ENCODE peak calls at places on chromosomes 2 and 18, in six cellular contexts. F is transverse colon, X is SJSA1, Y is esophagus squamous epithelium, O is stomach, E is ovary. G is an unnamed sample. For H3K4me1 and H3K9me3, the result is how much of the 10 kb centered on the place peaks cover.

GRCh38 chr18:23998811-23999210 is 15.7 kb upstream of the TTC39C start:
- DNase-seq in E (no peak), Y (no peak), O (no peak), X (no peak), F (no peak), G (peak)

GRCh38 chr2:112683550-112684414 is 37.0 kb upstream of the NT5DC4 start:
- DNase-seq in X (no peak), Y (no peak), O (no peak), E (no peak), F (no peak), G (no peak)

GRCh38 chr2:147182260-147182659 is 662.6 kb upstream of the ACVR2A start:
- DNase-seq in O (peak), X (no peak), E (no peak), F (peak), Y (no peak), G (no peak)

GRCh38 chr2:197255550-197255949 is 55.0 kb downstream of the ANKRD44 start:
- DNase-seq in Y (peak), E (no peak), O (peak), F (peak), X (peak), G (peak)

GRCh38 chr2:7033136-7033960 is 116.1 kb downstream of the RNF144A start:
- DNase-seq in X (no peak), F (no peak), O (no peak), E (no peak), Y (no peak), G (no peak)

GRCh38 chr18:51235011-51235789 is 37.7 kb upstream of the MEX3C start:
- DNase-seq in X (peak), E (no peak), O (no peak), Y (no peak), F (no peak), G (no peak)

GRCh38 chr2:199988176-199988575 is 32.8 kb downstream of the MAIP1 start:
- DNase-seq in Y (no peak), E (no peak), O (no peak), X (no peak), F (no peak), G (no peak)

GRCh38 chr2:135688002-135688401 is 53.7 kb upstream of the UBXN4 start:
- DNase-seq in Y (no peak), O (no peak), F (no peak), E (no peak), X (no peak), G (no peak)

GRCh38 chr2:205759732-205760516 is 77.6 kb downstream of the NRP2 start:
- DNase-seq in O (no peak), Y (no peak), X (no peak), F (no peak), E (no peak), G (no peak)

GRCh38 chr18:13163167-13163927 is 55.2 kb upstream of the LDLRAD4 start:
- DNase-seq in E (no peak), Y (no peak), F (no peak), X (no peak), O (no peak), G (no peak)

GRCh38 chr2:233915133-233915532 is 2.0 kb upstream of the TRPM8 start:
- DNase-seq in X (no peak), Y (no peak), O (no peak), F (no peak), E (no peak), G (no peak)

GRCh38 chr2:195533771-195534642 is 123.0 kb upstream of the SLC39A10 start:
- DNase-seq in O (no peak), E (peak), F (peak), X (peak), Y (no peak), G (no peak)

GRCh38 chr2:69628325-69629038 is 15.1 kb downstream of the AAK1 start:
- DNase-seq in F (no peak), E (no peak), X (no peak), O (no peak), Y (no peak), G (no peak)

GRCh38 chr2:19332503-19332902 is 25.9 kb downstream of the OSR1 start:
- DNase-seq in Y (no peak), F (no peak), O (no peak), E (no peak), X (no peak), G (no peak)

GRCh38 chr2:108139521-108139920 is 100.2 kb upstream of the SULT1C3 start:
- DNase-seq in X (no peak), O (no peak), Y (no peak), E (no peak), F (no peak), G (no peak)

GRCh38 chr18:53771664-53772063 is 452.8 kb downstream of the MBD2 start:
- DNase-seq in X (no peak), F (no peak), E (no peak), Y (no peak), O (no peak), G (no peak)

DNA sequence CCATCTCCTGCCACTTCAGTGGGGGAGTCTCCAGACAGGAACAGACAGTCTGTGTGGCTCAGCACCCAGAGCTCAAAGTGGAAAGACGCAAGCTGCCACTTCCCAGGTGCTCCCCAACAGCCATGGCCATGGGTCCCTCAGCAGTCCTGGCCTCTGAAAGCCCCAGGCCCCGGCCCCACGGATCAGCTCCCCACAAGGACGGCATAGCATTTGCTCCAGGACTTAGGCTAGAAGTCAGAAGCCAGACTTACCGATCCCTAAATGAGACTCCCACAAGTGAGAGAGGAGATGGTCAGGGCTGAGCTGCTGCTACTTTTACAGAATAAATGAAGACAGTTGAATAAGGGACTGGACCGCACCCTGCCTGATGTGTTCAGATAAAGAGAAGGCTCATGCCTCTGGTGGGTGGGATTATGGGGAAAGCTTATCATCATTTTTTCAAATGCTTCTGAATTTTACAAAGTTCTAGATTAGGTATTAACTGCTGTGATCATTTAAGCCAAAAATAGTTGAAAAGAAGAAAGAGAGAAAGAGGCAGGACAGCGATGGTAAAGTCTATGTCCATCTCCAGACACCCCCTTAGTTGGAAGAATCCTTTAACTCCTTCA is 50.5 kb downstream of the ADD2 start:
- DNase-seq in F (no peak), O (no peak), Y (no peak), X (no peak), E (no peak), G (no peak)
- H3K4me1 ChIP-seq in F (under half), O (under half), Y (under half), X (under half), E (under half), G (under half)

GRCh38 chr2:105592288-105592687 is 152.4 kb upstream of the NCK2 start:
- DNase-seq in O (no peak), E (no peak), F (no peak), X (no peak), Y (no peak), G (no peak)

GRCh38 chr2:105596522-105596921 is 148.2 kb upstream of the NCK2 start:
- DNase-seq in E (no peak), O (no peak), X (no peak), F (no peak), Y (no peak), G (no peak)

GRCh38 chr2:105590780-105591660 is 153.7 kb upstream of the NCK2 start:
- DNase-seq in O (no peak), F (no peak), X (no peak), Y (no peak), E (no peak), G (no peak)

GRCh38 chr2:105595536-105595935 is 149.2 kb upstream of the NCK2 start:
- DNase-seq in O (no peak), Y (no peak), F (no peak), X (peak), E (no peak), G (no peak)

DNA sequence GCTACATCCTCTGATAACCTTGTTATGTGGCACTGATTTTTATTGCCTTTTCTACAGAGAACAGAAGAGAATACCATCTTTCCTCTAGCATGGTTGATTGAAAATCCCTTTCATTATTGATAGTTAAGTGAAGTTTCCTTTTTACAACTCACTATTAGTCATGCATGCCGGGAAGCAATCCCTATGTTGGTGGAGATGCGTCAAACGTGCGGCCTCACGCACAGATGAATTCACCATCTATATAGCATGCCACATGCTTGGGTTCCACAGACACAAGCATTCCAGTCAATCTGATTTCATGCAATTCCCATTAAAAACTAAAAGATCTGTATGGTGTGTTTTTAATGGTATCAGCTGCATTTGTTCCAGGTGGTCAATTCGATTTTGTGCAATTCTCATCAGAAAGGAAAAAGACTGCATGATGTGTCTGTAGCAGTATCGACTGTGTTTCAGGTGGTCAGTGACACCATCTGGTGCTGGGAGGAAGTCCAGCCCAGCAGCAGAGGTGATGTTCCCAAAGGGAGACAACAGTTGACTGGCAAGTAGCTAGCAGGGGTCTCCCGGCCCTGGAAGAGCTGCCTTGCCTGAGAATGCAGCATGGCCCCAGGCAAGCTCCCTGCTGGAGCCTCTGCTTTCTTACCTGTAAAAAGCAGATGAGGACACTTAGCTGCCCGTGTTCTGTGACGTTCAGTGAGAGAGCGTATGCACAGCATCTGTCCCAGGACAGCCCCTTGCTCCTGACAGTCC is 151.3 kb upstream of the NCK2 start:
- DNase-seq in Y (no peak), E (no peak), X (no peak), O (no peak), F (no peak), G (no peak)
- H3K9me3 ChIP-seq in Y (under half), E (under half), X (under half), O (under half), F (under half), G (under half)

GRCh38 chr2:215420471-215420935 is 15.4 kb downstream of the FN1 start:
- DNase-seq in X (no peak), E (no peak), F (no peak), Y (no peak), O (no peak), G (no peak)

GRCh38 chr2:215417400-215417951 is 18.4 kb downstream of the FN1 start:
- DNase-seq in E (no peak), O (no peak), Y (no peak), X (no peak), F (no peak), G (no peak)

GRCh38 chr2:215419769-215420470 is 15.9 kb downstream of the FN1 start:
- DNase-seq in F (no peak), E (no peak), Y (no peak), O (no peak), X (no peak), G (peak)

GRCh38 chr2:215418064-215418963 is 17.6 kb downstream of the FN1 start:
- DNase-seq in F (no peak), X (no peak), E (no peak), Y (no peak), O (no peak), G (peak)

DNA sequence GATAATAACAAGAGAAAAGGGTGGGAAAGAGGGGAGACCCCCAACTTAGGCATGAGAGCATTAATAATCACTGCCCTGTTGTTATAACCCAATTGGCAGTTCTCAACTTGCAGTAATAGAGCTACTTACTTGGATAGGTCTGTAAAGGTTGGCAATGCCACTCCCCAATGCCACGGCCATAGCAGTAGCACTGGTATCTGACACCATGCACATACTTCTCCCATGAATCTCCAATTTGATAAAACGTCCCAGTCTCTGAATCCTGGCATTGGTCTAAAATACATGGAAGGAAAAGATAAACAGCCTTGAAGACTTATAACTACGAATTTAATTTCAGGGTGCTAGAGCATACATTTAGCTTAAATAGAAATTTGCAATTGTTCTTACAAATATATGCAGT is 16.8 kb downstream of the FN1 start:
- DNase-seq in X (no peak), O (no peak), Y (no peak), F (no peak), E (no peak), G (no peak)
- H3K4me3 ChIP-seq in X (no peak), O (no peak), Y (no peak), F (no peak), E (no peak), G (no peak)

GRCh38 chr2:65930259-65930658 is 497.9 kb upstream of the SPRED2 start:
- DNase-seq in Y (no peak), F (no peak), O (no peak), X (no peak), E (no peak), G (no peak)
- H3K4me1 ChIP-seq in Y (under half), F (under half), O (under half), X (under half), E (under half), G (under half)

DNA sequence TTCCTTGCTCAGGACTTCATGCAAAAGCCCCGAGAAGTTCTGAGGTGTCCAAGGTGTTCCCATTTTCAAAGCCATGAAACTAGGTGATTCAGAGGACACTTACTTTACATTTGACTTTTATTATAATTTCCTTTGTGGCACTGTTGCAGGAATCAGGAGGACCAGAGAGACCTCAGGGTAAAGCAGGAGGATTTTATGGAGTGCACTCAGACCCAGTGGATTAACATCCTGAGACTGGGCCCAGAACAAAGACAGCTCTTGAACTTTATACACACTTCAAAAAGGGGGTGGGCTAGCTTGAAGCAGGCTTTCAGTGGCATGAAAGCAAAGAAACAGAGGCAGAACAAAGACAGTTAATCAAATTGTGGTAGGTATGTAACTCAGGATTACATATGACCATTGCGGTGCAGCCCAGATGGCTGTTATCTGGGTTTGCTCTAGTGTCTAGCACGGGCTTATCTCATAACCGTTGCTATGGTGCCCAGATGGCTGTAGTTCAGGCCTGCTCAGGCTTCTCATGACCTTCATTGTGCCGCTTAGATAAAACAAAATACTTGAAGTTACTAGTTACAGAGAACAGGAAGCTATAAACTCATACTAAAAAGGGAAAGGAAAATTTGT is 39.4 kb downstream of the TMEM182 start:
- DNase-seq in F (no peak), O (no peak), Y (no peak), E (no peak), X (no peak), G (no peak)
- H3K9me3 ChIP-seq in F (under half), O (under half), Y (under half), E (under half), X (under half), G (under half)

GRCh38 chr2:29920130-29920577 is 1.2 kb downstream of the ALK start:
- DNase-seq in Y (no peak), E (peak), O (peak), F (peak), X (peak), G (peak)

GRCh38 chr2:29923110-29923721 is 1.8 kb upstream of the ALK start:
- DNase-seq in Y (no peak), E (no peak), X (peak), F (peak), O (peak), G (peak)

GRCh38 chr2:29916571-29916970 is 4.8 kb downstream of the ALK start:
- DNase-seq in E (no peak), Y (no peak), F (no peak), X (no peak), O (no peak), G (no peak)

GRCh38 chr2:29921560-29921915 is at the start of gene ALK:
- DNase-seq in O (peak), Y (peak), E (peak), F (peak), X (peak), G (peak)

GRCh38 chr2:29920631-29921559 is 491 bp downstream of the ALK start:
- DNase-seq in E (no peak), F (no peak), O (no peak), X (peak), Y (no peak), G (no peak)
- H3K4me3 ChIP-seq in E (peak), F (peak), O (peak), X (no peak), Y (peak), G (peak)

GRCh38 chr2:184920451-184920965 is 322.2 kb downstream of the ZNF804A start:
- DNase-seq in O (no peak), E (no peak), F (no peak), X (peak), Y (no peak), G (no peak)
- H3K4me1 ChIP-seq in O (under half), E (under half), F (under half), X (under half), Y (under half), G (under half)

G was measured in prostate gland.